ENCODE peak calls at places on chromosomes 6 and 20, in five cellular contexts. C, J, A, V and K are unnamed samples.

GRCh38 chr6:23994013-23994412 is 132.0 kb upstream of the NRSN1 start:
- DNase-seq in C (no peak), J (no peak), A (no peak), V (no peak), K (no peak)

GRCh38 chr6:13716955-13717295 is 5.3 kb upstream of the RANBP9 start:
- DNase-seq in C (no peak), J (no peak), A (peak), V (no peak), K (no peak)

GRCh38 chr6:158756977-158757752 is 62.0 kb downstream of the EZR start:
- DNase-seq in C (no peak), J (no peak), A (no peak), V (no peak), K (no peak)

GRCh38 chr6:37473364-37474095 is 26.2 kb downstream of the CCDC167 start:
- DNase-seq in C (no peak), J (peak), A (no peak), V (no peak), K (no peak)

GRCh38 chr6:254011-254410 is 38.3 kb upstream of the DUSP22 start:
- DNase-seq in C (no peak), J (no peak), A (no peak), V (no peak), K (no peak)

GRCh38 chr6:43851204-43851855 is 81.3 kb downstream of the VEGFA start:
- DNase-seq in C (peak), J (no peak), A (no peak), V (no peak), K (peak)

GRCh38 chr6:2970034-2970685 is 1.2 kb downstream of the SERPINB6 start:
- DNase-seq in C (peak), J (peak), A (no peak), V (no peak), K (no peak)

GRCh38 chr20:549720-550496 is 6.3 kb upstream of the CSNK2A1 start:
- DNase-seq in C (no peak), J (no peak), A (no peak), V (no peak), K (no peak)

GRCh38 chr6:116536216-116536621 is 9.3 kb downstream of the TRAPPC3L start:
- DNase-seq in C (peak), J (peak), A (no peak), V (peak), K (peak)

GRCh38 chr20:1267809-1268374 is 1.8 kb downstream of the SNPH start:
- DNase-seq in C (no peak), J (no peak), A (no peak), V (no peak), K (no peak)

GRCh38 chr20:23683807-23684206 is 5.0 kb downstream of the CST4 start:
- DNase-seq in C (no peak), J (no peak), A (no peak), V (no peak), K (no peak)

GRCh38 chr20:23680151-23680550 is 8.7 kb downstream of the CST4 start:
- DNase-seq in C (no peak), J (no peak), A (no peak), V (no peak), K (no peak)

GRCh38 chr20:23684261-23684660 is 4.6 kb downstream of the CST4 start:
- DNase-seq in C (no peak), J (no peak), A (no peak), V (no peak), K (no peak)

GRCh38 chr20:23686046-23686750 is 2.6 kb downstream of the CST4 start:
- DNase-seq in C (no peak), J (no peak), A (no peak), V (no peak), K (no peak)

DNA sequence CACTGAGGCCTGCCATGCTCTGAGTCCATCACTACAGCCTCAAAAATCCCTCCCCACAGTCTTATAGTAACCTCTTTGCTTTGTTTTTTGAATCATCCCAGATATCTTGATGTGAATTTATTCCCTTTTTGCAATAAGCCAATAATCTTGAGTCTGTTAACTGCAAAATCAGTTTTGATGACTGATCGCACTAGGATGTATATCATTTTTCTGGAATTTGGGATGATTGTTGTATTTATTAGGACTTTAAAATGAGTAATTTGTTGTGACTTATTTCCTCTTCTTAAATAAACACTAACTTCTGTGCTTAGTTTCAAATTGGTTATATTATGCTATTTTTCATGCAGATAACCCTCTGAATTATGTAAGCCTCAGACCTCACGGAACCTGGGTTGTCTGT is 5.6 kb downstream of the CST4 start:
- DNase-seq in C (peak), J (peak), A (no peak), V (no peak), K (no peak)
- TF ChIP-seq CTCF in C (no peak), J (no peak), A (no peak), V (no peak), K (no peak)

DNA sequence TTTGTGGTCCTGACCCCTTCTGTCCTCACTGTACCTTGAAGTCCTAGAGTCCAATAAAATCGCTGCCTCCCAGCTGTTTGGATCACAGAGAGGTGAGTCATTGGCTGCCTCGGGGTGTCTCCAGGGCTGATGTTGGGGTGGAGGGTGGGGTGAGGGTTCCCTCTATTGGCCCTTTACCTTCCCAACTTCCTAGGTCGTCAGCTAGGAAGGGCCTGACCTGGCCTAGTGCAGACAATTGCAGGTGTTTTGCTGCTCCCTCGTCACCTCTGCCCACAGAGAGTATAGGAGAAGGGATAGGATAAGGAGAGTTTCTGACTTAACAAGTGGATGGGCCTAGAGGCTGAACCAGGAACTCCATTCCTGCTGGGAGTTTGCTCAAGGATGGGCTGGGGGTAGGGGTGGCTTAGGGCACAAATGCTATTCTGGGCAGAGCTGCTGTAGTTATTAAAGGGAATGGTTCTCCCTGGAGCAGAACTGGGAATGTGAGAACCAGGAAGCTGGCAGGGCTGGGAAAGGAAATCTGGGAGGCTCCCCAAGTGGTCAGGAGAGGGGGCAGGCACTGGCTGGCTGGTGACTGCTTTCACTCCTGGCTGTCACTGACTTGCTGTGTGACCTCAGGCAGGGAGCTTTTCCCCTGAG is 1.4 kb downstream of the TP53INP2 start:
- DNase-seq in C (peak), J (peak), A (no peak), V (no peak), K (peak)
- TF ChIP-seq CTCF in C (peak), J (no peak), A (no peak), V (peak), K (peak)

GRCh38 chr20:15756001-15756400 is 817.2 kb downstream of the KIF16B start:
- DNase-seq in C (no peak), J (no peak), A (no peak), V (no peak), K (no peak)

GRCh38 chr20:15763344-15763743 is 809.9 kb downstream of the KIF16B start:
- DNase-seq in C (peak), J (no peak), A (no peak), V (no peak), K (no peak)

GRCh38 chr20:15760217-15760567 is 813.1 kb downstream of the KIF16B start:
- DNase-seq in C (no peak), J (no peak), A (no peak), V (no peak), K (no peak)

GRCh38 chr20:15756401-15756800 is 816.8 kb downstream of the KIF16B start:
- DNase-seq in C (no peak), J (no peak), A (no peak), V (no peak), K (no peak)

GRCh38 chr20:15759546-15760216 is 813.6 kb downstream of the KIF16B start:
- DNase-seq in C (peak), J (peak), A (no peak), V (no peak), K (no peak)
- TF ChIP-seq CTCF in C (no peak), J (no peak), A (no peak), V (peak), K (no peak)

GRCh38 chr6:166167801-166168615 is at the start of gene TBXT:
- DNase-seq in C (no peak), J (no peak), A (no peak), V (no peak), K (no peak)
- TF ChIP-seq CTCF in C (no peak), J (no peak), A (no peak), V (no peak), K (no peak)

GRCh38 chr20:52524865-52525264 is 333.3 kb upstream of the ZFP64 start:
- DNase-seq in C (no peak), J (no peak), A (no peak), V (no peak), K (no peak)

GRCh38 chr20:52533401-52533800 is 341.8 kb upstream of the ZFP64 start:
- DNase-seq in C (no peak), J (no peak), A (no peak), V (no peak), K (no peak)

GRCh38 chr20:52532674-52533073 is 341.1 kb upstream of the ZFP64 start:
- DNase-seq in C (no peak), J (no peak), A (no peak), V (no peak), K (no peak)

DNA sequence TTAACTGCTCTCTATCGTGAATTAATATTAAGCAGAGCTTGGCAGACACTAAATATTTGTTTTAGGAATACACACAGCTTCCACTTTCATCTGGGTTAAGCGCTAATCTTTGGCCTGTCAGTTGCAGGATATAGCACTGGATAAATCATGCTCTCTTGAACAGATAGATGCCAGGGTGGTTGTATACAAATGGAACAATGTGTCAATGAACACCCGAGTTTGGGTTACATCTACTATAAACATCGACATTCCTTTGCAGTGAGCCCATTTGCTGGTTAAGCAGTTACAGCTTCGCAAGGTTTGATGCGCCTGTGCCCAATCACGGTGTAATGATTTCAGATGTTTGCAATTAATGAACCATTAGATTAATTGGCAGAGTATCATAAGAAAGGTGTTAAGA is 338.3 kb upstream of the ZFP64 start:
- DNase-seq in C (no peak), J (no peak), A (no peak), V (no peak), K (no peak)
- TF ChIP-seq CTCF in C (no peak), J (no peak), A (no peak), V (no peak), K (no peak)

GRCh38 chr20:31516166-31516565 is 1.9 kb downstream of the HM13 start:
- DNase-seq in C (no peak), J (no peak), A (no peak), V (no peak), K (no peak)
- TF ChIP-seq CTCF in C (no peak), J (no peak), A (no peak), V (no peak), K (no peak)

GRCh38 chr6:11595903-11596302 is 58.4 kb downstream of the TMEM170B start:
- DNase-seq in C (peak), J (peak), A (no peak), V (no peak), K (no peak)
- TF ChIP-seq CTCF in C (peak), J (no peak), A (no peak), V (peak), K (no peak)

DNA sequence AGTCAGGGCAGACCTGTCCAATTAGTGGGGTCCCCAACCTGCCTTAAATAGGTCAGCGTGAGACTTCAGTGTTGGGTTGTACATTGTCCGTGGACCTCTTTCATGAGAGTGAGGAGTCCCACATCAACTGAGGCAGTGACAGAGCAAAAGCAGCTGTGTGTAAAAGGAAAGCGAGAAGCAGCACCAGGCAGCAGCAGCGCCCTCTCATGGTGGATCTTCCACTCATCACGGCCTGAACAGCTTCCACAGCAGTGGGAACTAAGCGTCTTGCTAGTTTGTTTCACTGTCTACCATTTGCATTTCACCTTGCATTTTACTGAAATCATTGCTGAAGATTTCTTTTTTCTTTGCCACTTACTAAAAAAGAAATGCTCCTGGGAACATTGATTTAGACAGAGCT is 333.8 kb downstream of the PKHD1 start:
- DNase-seq in C (no peak), J (no peak), A (no peak), V (peak), K (peak)
- TF ChIP-seq CTCF in C (no peak), J (no peak), A (no peak), V (peak), K (peak)